ENCODE peak calls at places on chromosomes 12 and 14, in five cellular contexts. T is mammary epithelial cell; G is heart left ventricle; M is CD8-positive, alpha-beta T cell; X is adrenal gland. O is an unnamed sample.
A peak's percentile ranks its signal among the peaks of the same experiment; 100 is the strongest.

GRCh38 chr12:127570793-127571360 is 696.1 kb upstream of the TMEM132C start:
- DNase-seq in G (no peak), M (no peak), X (no peak), T (no peak), O (no peak)

GRCh38 chr12:14975451-14975850 is 2.6 kb downstream of the PDE6H start:
- DNase-seq in G (no peak), M (no peak), X (no peak), T (no peak), O (no peak)

GRCh38 chr12:51049525-51049924 is 1.4 kb downstream of the LETMD1 start:
- DNase-seq in G (no peak), X (no peak), T (no peak), M (no peak), O (no peak)

GRCh38 chr12:83470749-83471148 is 784.0 kb downstream of the TMTC2 start:
- DNase-seq in M (no peak), T (no peak), X (no peak), G (no peak), O (no peak)

GRCh38 chr14:76901171-76902055 is 75.2 kb downstream of the LRRC74A start:
- DNase-seq in X (no peak), M (no peak), T (peak; percentile 61), G (no peak), O (no peak)

GRCh38 chr14:106802413-106803364 is 1276.3 kb downstream of the TMEM121 start:
- DNase-seq in M (no peak), G (no peak), X (no peak), T (no peak), O (no peak)

GRCh38 chr12:124261885-124262284 is 33.0 kb upstream of the RFLNA start:
- DNase-seq in G (no peak), X (no peak), T (no peak), M (no peak), O (no peak)

GRCh38 chr14:62443796-62444195 is 601.5 kb downstream of the KCNH5 start:
- DNase-seq in M (no peak), G (no peak), X (no peak), T (peak; percentile 77), O (no peak)

GRCh38 chr14:103905861-103906456 is 22.3 kb upstream of the TDRD9 start:
- DNase-seq in G (no peak), T (no peak), M (peak; percentile 23), X (no peak), O (no peak)

GRCh38 chr14:57291692-57292647 is 23.2 kb downstream of the AP5M1 start:
- DNase-seq in M (no peak), T (no peak), X (no peak), G (no peak), O (no peak)

GRCh38 chr12:105358789-105359188 is 28.3 kb downstream of the C12orf75 start:
- DNase-seq in X (no peak), T (no peak), M (no peak), G (peak; percentile 26), O (no peak)

GRCh38 chr14:77649326-77649725 is 32.9 kb upstream of the SPTLC2 start:
- DNase-seq in T (no peak), G (no peak), X (no peak), M (no peak), O (no peak)

GRCh38 chr12:121423682-121424631 is 24.0 kb downstream of the RNF34 start:
- DNase-seq in X (no peak), M (no peak), G (peak; percentile 73), T (no peak), O (no peak)

GRCh38 chr12:101909646-101910045 is 32.3 kb downstream of the DRAM1 start:
- DNase-seq in T (no peak), M (no peak), G (no peak), X (no peak), O (no peak)

GRCh38 chr12:112418596-112419268 is at the start of gene PTPN11:
- DNase-seq in T (peak; percentile 84), X (peak; percentile 83), G (peak; percentile 87), M (peak; percentile 87), O (no peak)

GRCh38 chr14:70782361-70782760 is 27.0 kb downstream of the MAP3K9 start:
- DNase-seq in X (no peak), M (no peak), G (no peak), T (peak; percentile 100), O (peak; percentile 58)

GRCh38 chr12:121095544-121096198 is 37.0 kb upstream of the P2RX7 start:
- DNase-seq in G (peak; percentile 75), X (peak; percentile 48), M (peak; percentile 72), T (no peak), O (no peak)

GRCh38 chr14:76133103-76133502 is 18.6 kb upstream of the GPATCH2L start:
- DNase-seq in X (no peak), M (no peak), G (no peak), T (peak; percentile 21), O (no peak)

GRCh38 chr12:64691227-64691792 is 67.9 kb downstream of the GNS start:
- DNase-seq in T (no peak), G (no peak), X (no peak), M (no peak), O (no peak)

GRCh38 chr12:64688715-64689114 is 70.5 kb downstream of the GNS start:
- DNase-seq in X (no peak), G (no peak), T (no peak), M (no peak), O (no peak)

GRCh38 chr12:64695550-64695949 is 63.7 kb downstream of the GNS start:
- DNase-seq in X (no peak), T (no peak), M (no peak), G (no peak), O (no peak)

GRCh38 chr12:64694130-64695078 is 64.8 kb downstream of the GNS start:
- DNase-seq in G (no peak), X (no peak), M (no peak), T (no peak), O (no peak)

GRCh38 chr12:64691793-64692583 is 67.2 kb downstream of the GNS start:
- DNase-seq in M (no peak), T (no peak), X (no peak), G (no peak), O (no peak)
- H3K4me3 ChIP-seq in M (no peak overlapping the region), T (no peak overlapping the region), X (no peak overlapping the region), G (no peak overlapping the region), O (no peak overlapping the region)

GRCh38 chr12:88184196-88184595 is 42.1 kb downstream of the TMTC3 start:
- DNase-seq in X (no peak), G (no peak), T (no peak), M (no peak), O (no peak)

GRCh38 chr12:88182431-88182830 is 40.3 kb downstream of the TMTC3 start:
- DNase-seq in M (no peak), G (no peak), T (peak; percentile 13), X (no peak), O (no peak)

GRCh38 chr12:88181881-88182280 is 39.8 kb downstream of the TMTC3 start:
- DNase-seq in M (no peak), T (no peak), G (no peak), X (no peak), O (no peak)

GRCh38 chr12:88175544-88175943 is 33.4 kb downstream of the TMTC3 start:
- DNase-seq in X (no peak), M (no peak), T (no peak), G (no peak), O (no peak)

DNA sequence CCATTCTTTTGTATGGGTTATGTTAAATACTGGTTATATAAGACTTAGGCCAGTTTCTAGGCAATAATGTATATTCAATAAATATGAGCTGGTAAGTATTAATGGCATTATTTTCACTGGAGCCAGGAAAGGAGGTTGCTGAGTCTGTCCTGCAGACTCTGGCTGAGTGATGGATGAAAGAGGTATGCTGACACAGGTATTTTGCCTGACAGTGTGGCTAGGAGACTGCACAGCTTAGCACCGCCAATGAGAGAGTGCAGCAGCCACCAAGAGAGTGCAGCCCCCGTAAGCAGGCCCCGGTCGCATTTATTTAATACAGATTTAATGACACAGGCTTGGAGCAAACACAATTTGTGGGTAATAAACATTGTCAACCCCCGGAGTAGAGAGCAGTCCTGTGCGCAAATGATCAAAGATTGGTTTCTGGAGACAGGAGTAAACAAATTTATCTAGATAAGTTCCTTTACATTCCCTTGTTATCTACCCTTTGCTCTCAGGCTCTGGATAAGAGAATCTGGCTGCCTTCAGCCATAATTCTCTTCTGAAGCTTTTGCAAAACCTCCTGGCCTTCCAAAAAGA is 37.4 kb downstream of the TMTC3 start:
- DNase-seq in G (no peak), M (no peak), X (no peak), T (no peak), O (no peak)
- H3K36me3 ChIP-seq in G (peaks cover 36% of the 10 kb centered on the region), M (peaks cover 4% of the 10 kb centered on the region), X (no peaks in the 10 kb centered on the region), T (peaks cover 13% of the 10 kb centered on the region), O (no peaks in the 10 kb centered on the region)

GRCh38 chr14:92584856-92585255 is 71.3 kb downstream of the RIN3 start:
- DNase-seq in X (no peak), T (no peak), G (no peak), M (no peak), O (no peak)

GRCh38 chr14:92584221-92584620 is 70.6 kb downstream of the RIN3 start:
- DNase-seq in X (no peak), G (no peak), M (no peak), T (no peak), O (no peak)

GRCh38 chr14:92589213-92589852 is 75.8 kb downstream of the RIN3 start:
- DNase-seq in M (no peak), G (no peak), T (no peak), X (no peak), O (no peak)

GRCh38 chr14:92586001-92586947 is 72.7 kb downstream of the RIN3 start:
- DNase-seq in M (peak; percentile 26), G (no peak), X (peak; percentile 77), T (peak; percentile 67), O (peak; percentile 99)

DNA sequence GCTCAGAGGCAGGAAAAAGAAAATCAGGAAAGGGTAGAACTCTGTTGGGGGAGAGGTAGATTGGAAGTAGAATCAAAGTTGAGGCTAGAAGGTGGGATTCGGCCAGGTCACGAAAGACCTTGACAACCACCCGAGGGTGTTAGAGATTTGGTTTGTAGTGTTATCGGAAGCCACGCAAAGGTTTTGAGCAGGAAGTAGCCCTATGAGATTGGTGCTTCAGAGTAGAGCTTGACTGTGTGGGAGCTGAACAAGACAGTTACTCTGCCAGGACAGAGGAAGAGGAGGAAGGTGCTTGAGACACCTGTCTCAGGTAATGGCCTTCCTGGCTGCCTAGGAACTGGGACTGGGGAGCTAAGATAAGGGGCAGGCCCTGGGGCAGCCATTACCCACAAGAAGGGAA is 73.4 kb downstream of the RIN3 start:
- DNase-seq in G (no peak), M (no peak), T (no peak), X (no peak), O (no peak)
- TF ChIP-seq CTCF in G (no peak), M (no peak), T (no peak), X (no peak), O (no peak)

DNA sequence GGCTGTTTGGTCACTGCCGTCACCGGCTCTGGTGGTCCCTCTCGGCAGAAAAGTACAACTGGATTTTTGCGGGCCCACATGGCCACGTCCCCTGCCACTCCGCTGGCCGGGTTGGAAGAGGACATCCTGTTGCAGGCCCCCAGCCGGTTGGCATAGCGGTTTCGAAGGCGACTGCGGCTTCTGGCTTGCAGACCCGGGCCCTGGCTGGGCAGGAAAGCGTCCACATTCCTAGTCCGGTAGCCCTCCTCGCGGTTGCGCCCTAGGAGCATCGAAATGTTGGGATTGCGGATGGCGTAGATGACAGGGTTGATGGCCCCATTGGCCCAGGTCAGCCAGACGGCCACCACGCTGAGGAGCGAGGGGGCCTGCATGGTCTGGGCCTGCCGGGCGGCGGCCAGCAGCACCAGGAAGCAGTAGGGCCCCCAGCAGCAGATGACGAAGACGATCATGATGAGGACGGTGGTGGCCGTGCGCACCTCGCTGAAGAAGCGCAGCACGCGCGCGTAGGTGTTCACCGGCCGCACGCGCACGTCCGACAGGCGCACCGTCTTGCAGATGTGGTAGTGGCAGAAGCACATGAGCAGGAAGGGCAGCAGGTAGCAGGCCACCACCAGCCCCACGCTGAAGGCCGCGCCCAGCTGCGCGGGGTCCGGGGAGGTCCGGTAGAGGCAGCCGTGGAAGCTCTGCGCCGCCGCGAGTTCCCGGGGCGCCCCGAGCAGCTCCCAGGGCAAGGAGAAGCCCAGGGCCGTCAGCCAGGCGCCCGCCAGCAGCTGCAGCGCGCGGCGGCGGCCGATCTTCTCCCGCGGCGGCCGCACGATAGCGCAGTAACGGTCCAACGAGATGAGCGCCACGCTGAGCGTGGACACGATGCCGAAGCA is 1.2 kb downstream of the GPR135 start:
- DNase-seq in X (no peak), M (no peak), T (no peak), G (no peak), O (no peak)
- H3K4me3 ChIP-seq in X (peak overlapping the region; percentile 58), M (peak overlapping the region; percentile 56), T (peak overlapping the region; percentile 55), G (peak overlapping the region; percentile 71), O (peak overlapping the region; percentile 46)